ENCODE peak calls at places on chromosomes 3 and 15, in nine cellular contexts. O is brain microvascular endothelial cell; U is astrocyte; P is tibial nerve; J is adrenal gland; V is thoracic aorta; F is effector memory CD4-positive, alpha-beta T cell; A is psoas muscle; X is CD8-positive, alpha-beta T cell. C is an unnamed sample. For H3K36me3, the result is how much of the 10 kb centered on the place peaks cover.

GRCh38 chr3:189277711-189278110 is 105.9 kb downstream of the TPRG1 start:
- DNase-seq in O (no peak), U (no peak), P (no peak), J (no peak), V (no peak), F (no peak), A (no peak), X (no peak), C (no peak)

GRCh38 chr3:131602011-131602779 is 99.4 kb upstream of the MRPL3 start:
- DNase-seq in O (no peak), U (no peak), P (no peak), J (no peak), V (no peak), F (no peak), A (no peak), X (no peak), C (peak)

GRCh38 chr3:110583373-110583935 is 488.2 kb upstream of the NECTIN3 start:
- DNase-seq in O (no peak), U (no peak), P (no peak), J (no peak), V (no peak), F (no peak), A (no peak), X (no peak), C (no peak)

GRCh38 chr15:64187396-64188191 is 24.8 kb upstream of the PPIB start:
- DNase-seq in O (no peak), U (no peak), P (no peak), J (no peak), V (no peak), F (no peak), A (no peak), X (no peak), C (no peak)

GRCh38 chr15:67652586-67652985 is 110.1 kb downstream of the MAP2K5 start:
- DNase-seq in O (no peak), U (no peak), P (no peak), J (no peak), V (no peak), F (no peak), A (no peak), X (no peak), C (no peak)

GRCh38 chr3:187746479-187747335 is 1.4 kb upstream of the BCL6 start:
- DNase-seq in O (peak), U (peak), P (no peak), J (no peak), V (no peak), F (no peak), A (no peak), X (no peak), C (peak)

GRCh38 chr3:37532168-37532567 is 329.5 kb upstream of the CTDSPL start:
- DNase-seq in O (no peak), U (no peak), P (no peak), J (no peak), V (no peak), F (no peak), A (no peak), X (no peak), C (no peak)

GRCh38 chr15:30953731-30954378 is 37.6 kb downstream of the MTMR10 start:
- DNase-seq in O (peak), U (peak), P (no peak), J (no peak), V (no peak), F (no peak), A (peak), X (no peak), C (peak)

GRCh38 chr3:38455639-38456430 is 2.1 kb downstream of the ACVR2B start:
- DNase-seq in O (no peak), U (no peak), P (no peak), J (peak), V (no peak), F (no peak), A (peak), X (no peak), C (no peak)

GRCh38 chr15:83092309-83092976 is 15.0 kb upstream of the TM6SF1 start:
- DNase-seq in O (peak), U (peak), P (no peak), J (peak), V (no peak), F (no peak), A (no peak), X (no peak), C (peak)

GRCh38 chr3:105436687-105437086 is 70.0 kb downstream of the ALCAM start:
- DNase-seq in O (no peak), U (no peak), P (no peak), J (no peak), V (no peak), F (no peak), A (no peak), X (no peak), C (no peak)

GRCh38 chr3:190848891-190849290 is 13.6 kb downstream of the GMNC start:
- DNase-seq in O (no peak), U (peak), P (no peak), J (no peak), V (no peak), F (no peak), A (no peak), X (no peak), C (no peak)

GRCh38 chr3:9903238-9903624 is 583 bp downstream of the IL17RE start:
- DNase-seq in O (no peak), U (no peak), P (no peak), J (no peak), V (no peak), F (no peak), A (no peak), X (no peak), C (no peak)

GRCh38 chr15:48978638-48979037 is 14.9 kb upstream of the SHC4 start:
- DNase-seq in O (no peak), U (no peak), P (no peak), J (no peak), V (no peak), F (no peak), A (no peak), X (no peak), C (no peak)

GRCh38 chr3:143571548-143571947 is 276.7 kb downstream of the SLC9A9 start:
- DNase-seq in O (peak), U (peak), P (no peak), J (no peak), V (no peak), F (no peak), A (no peak), X (no peak), C (no peak)

GRCh38 chr15:60124460-60125070 is 120.5 kb downstream of the FOXB1 start:
- DNase-seq in O (no peak), U (no peak), P (no peak), J (no peak), V (no peak), F (no peak), A (no peak), X (no peak), C (no peak)

GRCh38 chr3:171219258-171219657 is 192.7 kb upstream of the SLC2A2 start:
- DNase-seq in O (no peak), U (no peak), P (no peak), J (no peak), V (no peak), F (no peak), A (no peak), X (no peak), C (no peak)

GRCh38 chr3:175410251-175410650 is 551.1 kb downstream of the NAALADL2 start:
- DNase-seq in O (no peak), U (peak), P (no peak), J (no peak), V (no peak), F (no peak), A (no peak), X (no peak), C (no peak)

DNA sequence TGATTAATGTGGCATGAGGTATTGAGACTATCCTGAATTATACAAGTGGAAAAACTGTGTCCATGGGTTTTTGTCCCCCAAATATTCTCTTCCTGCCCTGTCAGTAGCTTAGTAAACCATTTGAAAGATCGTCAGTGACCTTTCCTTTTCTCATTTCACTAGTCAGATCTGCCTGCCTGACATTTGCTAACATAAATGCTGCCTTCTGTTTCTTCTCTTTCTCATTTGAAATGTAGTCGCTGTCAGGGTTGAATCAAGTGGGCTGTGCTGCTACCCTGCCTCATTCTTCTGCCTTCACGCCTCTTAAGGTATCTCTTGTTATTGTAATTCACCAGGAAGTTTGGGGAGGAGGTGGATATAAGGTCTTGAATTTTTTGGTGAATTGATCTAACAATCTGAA is 67.5 kb downstream of the LRCH3 start:
- DNase-seq in O (no peak), U (no peak), P (no peak), J (no peak), V (no peak), F (no peak), A (no peak), X (no peak), C (no peak)
- H3K36me3 ChIP-seq in O (under half), U (under half), P (under half), J (under half), V (under half), F (under half), A (under half), X (under half), C (under half)

DNA sequence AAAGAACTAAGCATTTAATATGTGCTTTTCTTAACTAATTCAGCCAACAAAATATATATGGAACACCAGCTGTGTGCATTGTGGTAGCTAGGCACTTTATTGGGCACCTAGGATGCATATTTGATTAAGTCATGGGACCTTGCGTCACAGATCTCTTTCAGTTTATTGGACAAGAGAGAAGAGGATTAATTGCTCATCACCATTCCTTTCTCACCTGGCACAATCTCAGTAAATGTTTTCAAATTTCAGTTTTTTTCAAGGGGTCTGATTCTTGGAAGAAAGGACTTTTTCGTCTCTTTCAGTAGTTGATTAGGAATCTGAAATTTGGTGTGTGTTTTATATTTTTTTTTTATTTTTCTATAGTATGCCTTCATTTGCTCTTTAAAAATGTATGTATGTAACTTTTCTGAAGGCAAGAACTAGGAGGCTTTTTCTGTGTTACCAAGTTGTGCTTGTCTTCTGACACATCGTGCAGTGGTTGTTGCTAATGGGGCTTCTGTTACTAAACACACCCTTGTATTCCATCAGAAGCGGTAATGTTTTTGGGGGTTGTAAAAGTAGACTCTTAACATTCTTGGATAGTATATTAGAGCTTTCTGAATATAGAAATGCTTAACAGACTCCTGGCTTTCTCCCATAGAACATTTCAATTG is 2.2 kb downstream of the TIPARP start:
- DNase-seq in O (no peak), U (peak), P (no peak), J (no peak), V (no peak), F (no peak), A (no peak), X (no peak), C (no peak)
- H3K4me3 ChIP-seq in O (peak), U (peak), P (peak), J (no peak), V (peak), F (peak), A (peak), X (no peak), C (peak)

GRCh38 chr15:34886134-34886533 is 83.4 kb downstream of the AQR start:
- DNase-seq in O (no peak), U (peak), P (no peak), J (no peak), V (no peak), F (no peak), A (no peak), X (no peak), C (no peak)
- H3K36me3 ChIP-seq in O (under half), U (under half), P (under half), J (under half), V (under half), F (under half), A (under half), X (under half), C (under half)

DNA sequence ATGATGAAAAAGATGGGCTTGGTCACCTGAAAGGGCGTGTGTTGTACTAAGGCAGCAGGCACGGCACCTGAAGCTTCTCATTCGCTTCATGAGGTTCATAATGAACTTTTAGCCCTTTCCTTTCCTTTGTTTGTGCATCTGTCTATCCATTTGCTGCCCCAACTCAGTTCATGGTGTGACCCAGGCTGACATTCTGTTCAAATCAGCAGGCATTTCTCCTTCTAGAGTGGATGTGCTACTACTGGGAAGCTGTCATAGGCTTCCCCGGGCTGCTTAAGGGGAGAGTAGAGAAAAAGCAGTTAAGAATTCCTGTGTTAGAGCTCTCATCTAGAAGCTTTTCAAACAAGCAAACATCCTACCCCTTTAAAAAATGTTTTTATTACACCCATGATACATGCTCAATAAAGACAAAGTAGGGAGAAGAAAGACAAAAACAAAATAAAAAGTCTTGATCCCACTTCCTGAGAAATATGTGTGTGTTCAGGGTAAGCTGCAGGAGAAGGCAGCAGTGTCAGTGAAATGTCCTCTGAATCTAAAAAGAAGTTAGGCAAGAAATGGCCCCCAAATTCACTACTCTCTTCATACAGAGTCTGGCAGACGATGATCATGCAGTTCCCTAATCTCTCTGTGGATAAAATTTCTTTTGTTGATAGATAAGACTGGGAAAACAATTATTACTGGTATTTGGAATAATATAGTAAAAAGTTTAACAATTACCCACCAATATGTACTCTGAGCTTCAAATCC is 136.9 kb upstream of the PFN2 start:
- DNase-seq in O (no peak), U (no peak), P (no peak), J (no peak), V (no peak), F (no peak), A (no peak), X (no peak), C (no peak)
- H3K4me3 ChIP-seq in O (no peak), U (no peak), P (no peak), J (no peak), V (no peak), F (no peak), A (no peak), X (no peak), C (no peak)